ENCODE peak calls at places on chromosomes 16 and 17, in nine cellular contexts. V is AG10803, X is adrenal gland, P is brain microvascular endothelial cell, O is psoas muscle, J is AG04450, Q is cardiac muscle cell, U is neural progenitor cell, M is fibroblast of lung. G is an unnamed sample.

GRCh38 chr16:17467923-17468540 is 2.7 kb downstream of the XYLT1 start:
- DNase-seq in V (peak), X (peak), P (peak), O (peak), J (peak), Q (peak), U (peak), M (peak), G (no peak)

GRCh38 chr17:1029196-1029911 is 32.4 kb downstream of the TIMM22 start:
- DNase-seq in V (peak), X (peak), P (peak), O (no peak), J (no peak), Q (peak), U (no peak), M (peak), G (no peak)

GRCh38 chr17:82684207-82684903 is 14.1 kb downstream of the RAB40B start:
- DNase-seq in V (no peak), X (no peak), P (no peak), O (peak), J (no peak), Q (no peak), U (no peak), M (peak), G (no peak)

GRCh38 chr16:69166221-69166833 is 20.6 kb upstream of the SNTB2 start:
- DNase-seq in V (no peak), X (no peak), P (peak), O (no peak), J (peak), Q (peak), U (no peak), M (peak), G (no peak)

GRCh38 chr17:49703557-49704277 is 4.0 kb downstream of the SLC35B1 start:
- DNase-seq in V (peak), X (no peak), P (peak), O (no peak), J (no peak), Q (peak), U (peak), M (peak), G (no peak)

GRCh38 chr16:56651586-56651985 is at the start of gene MT1B:
- DNase-seq in V (no peak), X (no peak), P (no peak), O (no peak), J (no peak), Q (no peak), U (no peak), M (no peak), G (no peak)

GRCh38 chr16:88499314-88499713 is 46.2 kb downstream of the ZFPM1 start:
- DNase-seq in V (no peak), X (no peak), P (no peak), O (no peak), J (no peak), Q (no peak), U (no peak), M (no peak), G (no peak)

GRCh38 chr16:82628741-82629140 is 2.0 kb downstream of the CDH13 start:
- DNase-seq in V (no peak), X (no peak), P (no peak), O (no peak), J (no peak), Q (no peak), U (no peak), M (no peak), G (no peak)

GRCh38 chr17:53186004-53186403 is 636.7 kb upstream of the KIF2B start:
- DNase-seq in V (no peak), X (no peak), P (no peak), O (no peak), J (no peak), Q (no peak), U (no peak), M (no peak), G (no peak)

GRCh38 chr16:85905110-85906095 is 6.4 kb downstream of the IRF8 start:
- DNase-seq in V (no peak), X (no peak), P (no peak), O (no peak), J (no peak), Q (no peak), U (no peak), M (no peak), G (no peak)
- H3K4me3 ChIP-seq in V (no peak), X (no peak), P (no peak), O (no peak), J (no peak), Q (no peak), U (no peak), M (no peak), G (peak)

DNA sequence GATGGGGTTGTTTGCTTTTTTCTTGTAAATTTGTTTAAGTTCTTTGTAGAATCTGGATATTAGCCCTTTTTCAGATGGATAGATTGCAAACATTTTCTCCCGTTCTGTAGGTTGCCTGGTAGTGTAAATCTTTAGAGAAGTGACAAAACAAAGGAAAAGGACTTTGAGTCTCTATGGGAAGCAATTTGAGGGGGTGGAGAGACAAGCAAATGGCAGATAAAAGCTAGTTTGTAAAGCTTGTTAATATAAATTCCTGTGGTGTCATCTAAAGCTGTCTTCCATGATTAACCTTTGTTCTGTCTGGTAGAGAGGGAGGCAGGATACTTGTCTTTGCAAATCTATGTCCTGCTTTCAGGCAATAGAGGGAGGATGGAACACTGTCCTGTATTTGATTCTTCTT is 40.6 kb upstream of the CACNG4 start:
- DNase-seq in V (no peak), X (no peak), P (no peak), O (no peak), J (no peak), Q (no peak), U (no peak), M (no peak), G (no peak)
- TF ChIP-seq CTCF in V (no peak), X (no peak), P (no peak), O (no peak), J (no peak), Q (no peak), U (no peak), M (no peak), G (no peak)

DNA sequence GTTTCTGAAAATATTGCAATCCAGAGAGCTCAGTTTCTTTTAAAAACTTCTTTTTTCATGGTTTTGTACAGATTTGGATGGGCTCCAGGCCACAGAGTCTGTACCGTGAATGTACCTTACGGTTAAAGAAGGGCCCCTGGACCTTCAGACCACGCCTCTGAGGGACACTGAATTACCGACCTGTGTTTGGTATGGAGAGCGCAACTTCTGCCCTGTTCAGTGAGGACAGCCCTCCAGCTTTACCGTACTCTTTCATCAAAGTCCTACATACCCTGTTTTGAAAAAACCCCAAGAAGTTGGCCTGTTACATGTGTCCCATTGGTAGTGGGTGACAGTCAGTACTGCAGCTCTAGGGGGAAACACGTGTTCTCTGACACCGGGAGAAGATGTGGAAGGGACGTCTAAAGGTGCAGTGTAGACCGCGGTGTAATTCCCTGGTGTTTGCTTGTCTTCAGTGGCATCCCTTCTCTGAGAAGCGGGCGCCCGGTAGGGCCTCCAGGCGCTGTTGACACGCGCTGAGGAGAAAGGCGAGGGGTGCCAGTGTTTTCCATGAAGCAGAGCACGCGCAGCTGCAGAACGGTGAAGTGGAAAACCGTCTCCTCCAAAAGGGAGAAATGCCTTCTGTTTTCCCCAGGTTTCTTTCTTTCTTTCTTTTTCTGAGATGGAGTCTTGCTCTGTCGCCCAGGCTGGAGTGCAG is 6.2 kb downstream of the PGS1 start:
- DNase-seq in V (no peak), X (no peak), P (no peak), O (no peak), J (no peak), Q (no peak), U (no peak), M (no peak), G (no peak)
- H3K4me3 ChIP-seq in V (no peak), X (no peak), P (no peak), O (no peak), J (no peak), Q (no peak), U (no peak), M (no peak), G (peak)

DNA sequence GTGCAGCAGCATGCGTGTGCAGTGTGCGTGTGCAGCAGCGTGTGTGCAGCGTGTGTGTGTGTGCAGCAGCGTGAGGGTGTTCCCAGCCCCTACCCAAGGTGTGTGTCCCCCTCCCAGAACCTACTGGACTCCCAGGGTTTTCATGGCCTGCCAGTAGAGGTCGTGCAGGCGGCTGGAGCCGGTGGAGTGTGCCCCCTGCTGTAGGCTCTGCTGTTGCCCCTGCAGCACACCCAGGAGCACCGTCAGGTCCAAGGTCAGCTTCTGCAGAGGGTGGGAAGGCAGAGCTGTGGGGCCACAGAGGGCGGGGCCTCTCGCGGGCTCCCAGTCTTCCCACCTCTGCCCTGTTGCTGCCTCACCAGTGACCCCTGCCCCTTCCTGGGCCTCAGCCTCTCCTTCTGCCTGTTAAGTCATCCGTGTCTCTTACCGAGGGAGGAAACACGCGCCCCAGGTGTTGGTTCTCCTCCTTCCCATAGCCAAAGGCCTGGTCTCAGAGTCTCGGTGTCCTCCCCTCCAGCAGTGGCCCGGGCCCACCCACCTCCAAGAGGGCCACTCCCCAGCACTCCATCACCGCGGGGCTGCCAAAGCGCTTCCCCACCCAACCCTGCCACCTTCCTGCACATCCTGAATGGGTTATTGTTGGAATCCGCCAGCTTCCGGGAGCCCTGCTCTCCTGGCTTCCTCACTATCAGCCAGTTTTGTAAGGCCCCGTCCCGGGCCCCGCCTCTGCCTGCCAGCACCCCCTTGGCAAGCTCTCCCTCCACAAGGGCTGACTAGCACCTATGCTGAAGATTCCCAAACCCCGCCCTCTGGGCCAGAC is 14.8 kb downstream of the MYBBP1A start:
- DNase-seq in V (no peak), X (no peak), P (no peak), O (no peak), J (no peak), Q (no peak), U (no peak), M (no peak), G (no peak)
- TF ChIP-seq CTCF in V (no peak), X (no peak), P (peak), O (peak), J (no peak), Q (peak), U (no peak), M (peak), G (peak)

GRCh38 chr17:77391668-77392375 is 251.1 kb downstream of the SEC14L1 start:
- DNase-seq in V (peak), X (peak), P (peak), O (peak), J (peak), Q (peak), U (peak), M (peak), G (no peak)
- H3K4me3 ChIP-seq in V (no peak), X (no peak), P (no peak), O (no peak), J (peak), Q (no peak), U (peak), M (no peak), G (no peak)

DNA sequence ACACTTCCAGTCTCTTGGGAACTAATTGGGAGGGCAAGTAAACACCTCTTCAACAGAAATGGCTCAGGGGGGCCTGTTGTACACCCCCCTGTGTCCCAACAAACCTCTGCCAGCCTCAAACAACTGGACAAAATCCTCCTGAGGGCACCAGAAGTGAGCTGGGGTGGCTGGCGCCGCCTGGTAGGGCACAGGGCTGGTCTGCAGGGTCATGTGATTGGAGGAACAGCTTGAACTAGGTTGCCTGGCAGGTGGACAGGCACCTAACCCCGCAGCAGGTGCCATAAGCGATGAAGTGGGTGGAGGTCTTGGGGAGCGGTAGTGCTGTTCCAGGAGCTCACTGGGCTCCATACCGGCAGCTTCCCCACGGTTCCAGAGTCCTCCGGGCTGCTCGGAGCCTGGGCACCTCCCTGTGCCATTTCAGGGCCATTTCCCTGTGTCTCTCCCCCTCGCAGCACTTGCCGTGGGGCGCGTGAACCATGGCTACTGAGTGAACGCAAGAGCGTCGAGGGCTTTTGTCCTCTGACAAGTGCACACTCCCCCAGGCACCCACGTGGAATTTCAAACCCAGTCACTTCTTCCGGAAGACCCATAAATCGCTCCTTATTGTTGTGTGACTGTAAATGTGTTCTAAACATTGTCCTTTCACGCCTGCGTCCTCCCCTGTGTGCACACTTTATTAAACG is 101.5 kb downstream of the SEC14L1 start:
- DNase-seq in V (no peak), X (no peak), P (no peak), O (no peak), J (no peak), Q (no peak), U (no peak), M (no peak), G (no peak)
- TF ChIP-seq CTCF in V (no peak), X (no peak), P (no peak), O (no peak), J (no peak), Q (no peak), U (no peak), M (no peak), G (no peak)

GRCh38 chr16:86421995-86422394 is 88.3 kb upstream of the FOXF1 start:
- DNase-seq in V (no peak), X (no peak), P (no peak), O (no peak), J (no peak), Q (no peak), U (no peak), M (no peak), G (no peak)
- H3K4me3 ChIP-seq in V (no peak), X (no peak), P (no peak), O (no peak), J (no peak), Q (no peak), U (no peak), M (no peak), G (no peak)

GRCh38 chr16:49468611-49469322 is 95.2 kb downstream of the C16orf78 start:
- DNase-seq in V (no peak), X (peak), P (no peak), O (peak), J (no peak), Q (no peak), U (no peak), M (no peak), G (no peak)

GRCh38 chr16:49469323-49469670 is 95.7 kb downstream of the C16orf78 start:
- DNase-seq in V (no peak), X (peak), P (no peak), O (peak), J (no peak), Q (no peak), U (no peak), M (no peak), G (no peak)

GRCh38 chr16:49466881-49467280 is 93.3 kb downstream of the C16orf78 start:
- DNase-seq in V (no peak), X (no peak), P (no peak), O (no peak), J (no peak), Q (no peak), U (no peak), M (no peak), G (no peak)

GRCh38 chr16:49466529-49466831 is 92.9 kb downstream of the C16orf78 start:
- DNase-seq in V (no peak), X (no peak), P (no peak), O (no peak), J (no peak), Q (no peak), U (no peak), M (no peak), G (no peak)

GRCh38 chr16:49467540-49468372 is 94.2 kb downstream of the C16orf78 start:
- DNase-seq in V (no peak), X (peak), P (no peak), O (peak), J (no peak), Q (no peak), U (no peak), M (no peak), G (no peak)
- TF ChIP-seq CTCF in V (no peak), X (no peak), P (no peak), O (no peak), J (no peak), Q (no peak), U (no peak), M (no peak), G (no peak)

G was measured in GM12864.